ENCODE peak calls at places on chromosomes 6 and 20, in six cellular contexts. S is RCC 7860, R is neural crest cell, D is AG08395, K is brain microvascular endothelial cell, X is NCI-H2081. F is an unnamed sample.

GRCh38 chr6:130827247-130828149 is at the start of gene SMLR1:
- DNase-seq in S (no peak), R (no peak), D (no peak), K (no peak), X (no peak), F (no peak)

GRCh38 chr20:38180781-38181180 is 15.7 kb upstream of the TGM2 start:
- DNase-seq in S (peak), R (no peak), D (no peak), K (no peak), X (no peak), F (no peak)

GRCh38 chr6:2244261-2245102 is 923 bp downstream of the GMDS start:
- DNase-seq in S (no peak), R (no peak), D (no peak), K (no peak), X (peak), F (no peak)

GRCh38 chr20:62967628-62968351 is 15.3 kb downstream of the SLC17A9 start:
- DNase-seq in S (no peak), R (no peak), D (no peak), K (no peak), X (no peak), F (no peak)

GRCh38 chr6:168247456-168248147 is 72.0 kb downstream of the DACT2 start:
- DNase-seq in S (no peak), R (no peak), D (peak), K (peak), X (peak), F (no peak)

GRCh38 chr6:42782689-42783176 is 881 bp downstream of the BICRAL start:
- DNase-seq in S (peak), R (peak), D (peak), K (peak), X (peak), F (peak)

GRCh38 chr20:23995905-23996666 is 7.5 kb upstream of the GGTLC1 start:
- DNase-seq in S (peak), R (peak), D (peak), K (peak), X (peak), F (peak)

GRCh38 chr6:39724787-39725631 is at the start of gene KIF6:
- DNase-seq in S (peak), R (peak), D (peak), K (peak), X (peak), F (peak)

GRCh38 chr20:12012241-12013222 is 94.8 kb downstream of the BTBD3 start:
- DNase-seq in S (peak), R (peak), D (peak), K (peak), X (peak), F (no peak)

GRCh38 chr6:6006428-6007310 is at the start of gene NRN1:
- DNase-seq in S (no peak), R (no peak), D (peak), K (peak), X (peak), F (no peak)

GRCh38 chr6:2429460-2429859 is 184.1 kb upstream of the GMDS start:
- DNase-seq in S (no peak), R (no peak), D (peak), K (no peak), X (no peak), F (no peak)

GRCh38 chr20:34129518-34130162 is 17.6 kb upstream of the EIF2S2 start:
- DNase-seq in S (peak), R (peak), D (peak), K (peak), X (peak), F (no peak)